ENCODE peak calls at places on chromosomes 2 and 18, in four cellular contexts. E is activated T-cell treated with anti-CD3 and anti-CD28 coated beads, Interleukin-2, amount 50 U/mL, for 72 hours; C is transverse colon; I is endothelial cell. U is an unnamed sample.

GRCh38 chr2:219002395-219003266 is 9.4 kb upstream of the CRYBA2 start:
- DNase-seq in I (peak), E (peak), C (peak), U (no peak)

GRCh38 chr2:27977623-27978312 is 87.2 kb downstream of the BABAM2 start:
- DNase-seq in C (no peak), E (peak), I (no peak), U (no peak)

GRCh38 chr18:49566985-49567384 is 5.1 kb downstream of the LIPG start:
- DNase-seq in I (no peak), E (no peak), C (no peak), U (no peak)

GRCh38 chr2:45681675-45682074 is 30.2 kb downstream of the PRKCE start:
- DNase-seq in E (peak), C (no peak), I (no peak), U (no peak)

GRCh38 chr18:5709476-5710095 is 165.8 kb upstream of the EPB41L3 start:
- DNase-seq in C (no peak), I (no peak), E (no peak), U (no peak)

GRCh38 chr18:58392336-58393000 is 236.4 kb downstream of the ALPK2 start:
- DNase-seq in E (no peak), C (no peak), I (no peak), U (no peak)

GRCh38 chr2:14700753-14701152 is 68.2 kb downstream of the LRATD1 start:
- DNase-seq in C (no peak), I (no peak), E (no peak), U (no peak)

GRCh38 chr18:72811047-72811446 is 56.7 kb downstream of the NETO1 start:
- DNase-seq in C (no peak), I (no peak), E (no peak), U (no peak)

GRCh38 chr2:98556634-98557033 is 51.7 kb downstream of the COA5 start:
- DNase-seq in E (no peak), I (no peak), C (no peak), U (no peak)

GRCh38 chr18:10908760-10909159 is 240.6 kb downstream of the PIEZO2 start:
- DNase-seq in C (no peak), E (no peak), I (no peak), U (no peak)

GRCh38 chr18:58046087-58046793 is 2.2 kb downstream of the NEDD4L start:
- DNase-seq in E (no peak), C (no peak), I (no peak), U (no peak)

GRCh38 chr2:182866095-182866460 is 359 bp downstream of the FRZB start:
- DNase-seq in C (no peak), I (no peak), E (no peak), U (no peak)